ENCODE peak calls at places on chromosomes 4 and X, in four cellular contexts. One of them, this sample, is unnamed.

GRCh38 chr4:124432500-124432899 is 280.0 kb downstream of the ANKRD50 start:
- DNase-seq in HepG2: no peak
- DNase-seq in K562: no peak
- DNase-seq in GM12878: no peak
- DNase-seq in this sample: no peak

GRCh38 chr4:42653606-42654560 is 3.0 kb downstream of the ATP8A1 start:
- DNase-seq in HepG2: no peak
- DNase-seq in K562: no peak
- DNase-seq in GM12878: no peak
- DNase-seq in this sample: no peak

GRCh38 chrX:96843566-96843965 is 40.1 kb upstream of the RPA4 start:
- DNase-seq in K562: no peak
- DNase-seq in GM12878: no peak
- DNase-seq in HepG2: no peak
- DNase-seq in this sample: peak

GRCh38 chrX:136896121-136896914 is 15.8 kb upstream of the RBMX start:
- DNase-seq in K562: peak
- DNase-seq in HepG2: no peak
- DNase-seq in GM12878: no peak
- DNase-seq in this sample: no peak

GRCh38 chrX:136626237-136626636 is 21.7 kb upstream of the CD40LG start:
- DNase-seq in GM12878: peak
- DNase-seq in K562: no peak
- DNase-seq in HepG2: no peak
- DNase-seq in this sample: no peak

GRCh38 chr4:52611030-52611555 is 48.0 kb downstream of the USP46 start:
- DNase-seq in HepG2: no peak
- DNase-seq in K562: no peak
- DNase-seq in GM12878: no peak
- DNase-seq in this sample: no peak

GRCh38 chr4:76526585-76526990 is 91.6 kb downstream of the SHROOM3 start:
- DNase-seq in K562: no peak
- DNase-seq in GM12878: no peak
- DNase-seq in HepG2: peak
- DNase-seq in this sample: no peak

GRCh38 chr4:98467627-98468072 is 190.8 kb downstream of the TSPAN5 start:
- DNase-seq in K562: peak
- DNase-seq in GM12878: no peak
- DNase-seq in HepG2: peak
- DNase-seq in this sample: peak

GRCh38 chr4:39559641-39560040 is 32.4 kb upstream of the UGDH start:
- DNase-seq in GM12878: no peak
- DNase-seq in HepG2: no peak
- DNase-seq in K562: no peak
- DNase-seq in this sample: no peak

GRCh38 chr4:57249083-57249482 is 138.9 kb upstream of the IGFBP7 start:
- DNase-seq in HepG2: no peak
- DNase-seq in K562: no peak
- DNase-seq in GM12878: no peak
- DNase-seq in this sample: no peak

GRCh38 chr4:115274545-115274944 is 161.1 kb upstream of the NDST4 start:
- DNase-seq in GM12878: no peak
- DNase-seq in K562: no peak
- DNase-seq in HepG2: no peak
- DNase-seq in this sample: no peak

GRCh38 chr4:1221155-1221870 is 27.6 kb downstream of the CTBP1 start:
- DNase-seq in GM12878: no peak
- DNase-seq in HepG2: no peak
- DNase-seq in K562: no peak
- DNase-seq in this sample: no peak

GRCh38 chrX:40402771-40403533 is 177.8 kb upstream of the ATP6AP2 start:
- DNase-seq in GM12878: no peak
- DNase-seq in K562: peak
- DNase-seq in HepG2: no peak
- DNase-seq in this sample: no peak

GRCh38 chr4:6447561-6448290 is 24.7 kb downstream of the PPP2R2C start:
- DNase-seq in GM12878: no peak
- DNase-seq in HepG2: no peak
- DNase-seq in K562: no peak
- DNase-seq in this sample: no peak

GRCh38 chrX:23779025-23779424 is 3.9 kb upstream of the SAT1 start:
- DNase-seq in K562: no peak
- DNase-seq in HepG2: no peak
- DNase-seq in GM12878: no peak
- DNase-seq in this sample: no peak

GRCh38 chr4:52358855-52359254 is 300.2 kb downstream of the USP46 start:
- DNase-seq in K562: no peak
- DNase-seq in HepG2: no peak
- DNase-seq in GM12878: no peak
- DNase-seq in this sample: no peak

GRCh38 chrX:136627381-136627780 is 20.6 kb upstream of the CD40LG start:
- DNase-seq in GM12878: no peak
- DNase-seq in K562: no peak
- DNase-seq in HepG2: no peak
- DNase-seq in this sample: no peak

GRCh38 chr4:6619116-6619465 is 21.4 kb upstream of the MRFAP1 start:
- DNase-seq in K562: no peak
- DNase-seq in GM12878: no peak
- DNase-seq in HepG2: no peak
- DNase-seq in this sample: no peak

GRCh38 chr4:62791386-62791785 is 1591.3 kb downstream of the ADGRL3 start:
- DNase-seq in GM12878: no peak
- DNase-seq in K562: no peak
- DNase-seq in HepG2: no peak
- DNase-seq in this sample: no peak

GRCh38 chr4:141346144-141346543 is 125.4 kb downstream of the ZNF330 start:
- DNase-seq in K562: peak
- DNase-seq in HepG2: peak
- DNase-seq in GM12878: no peak
- DNase-seq in this sample: peak

GRCh38 chr4:38021751-38022150 is 61.6 kb downstream of the PTTG2 start:
- DNase-seq in K562: no peak
- DNase-seq in GM12878: no peak
- DNase-seq in HepG2: no peak
- DNase-seq in this sample: no peak

GRCh38 chrX:40544343-40545250 is 36.2 kb upstream of the ATP6AP2 start:
- DNase-seq in HepG2: peak
- DNase-seq in K562: peak
- DNase-seq in GM12878: no peak
- DNase-seq in this sample: no peak

GRCh38 chr4:3168029-3168428 is 80.9 kb upstream of the MSANTD1 start:
- DNase-seq in HepG2: no peak
- DNase-seq in GM12878: peak
- DNase-seq in K562: peak
- DNase-seq in this sample: no peak

GRCh38 chrX:39416547-39417262 is 615.4 kb downstream of the MID1IP1 start:
- DNase-seq in K562: no peak
- DNase-seq in GM12878: no peak
- DNase-seq in HepG2: no peak
- DNase-seq in this sample: no peak

GRCh38 chrX:129706395-129707072 is 32.2 kb upstream of the XPNPEP2 start:
- DNase-seq in HepG2: no peak
- DNase-seq in K562: no peak
- DNase-seq in GM12878: no peak
- DNase-seq in this sample: no peak

GRCh38 chrX:147917700-147918694 is 6.3 kb downstream of the FMR1 start:
- DNase-seq in K562: peak
- DNase-seq in HepG2: no peak
- DNase-seq in GM12878: peak
- DNase-seq in this sample: no peak

GRCh38 chr4:105329081-105329480 is 144.8 kb downstream of the PPA2 start:
- DNase-seq in K562: no peak
- DNase-seq in HepG2: no peak
- DNase-seq in GM12878: no peak
- DNase-seq in this sample: no peak

GRCh38 chrX:154751669-154752271 is 893 bp upstream of the GAB3 start:
- DNase-seq in HepG2: no peak
- DNase-seq in GM12878: no peak
- DNase-seq in K562: peak
- DNase-seq in this sample: no peak

GRCh38 chr4:83331959-83332358 is 2.7 kb downstream of the HPSE start:
- DNase-seq in K562: no peak
- DNase-seq in HepG2: no peak
- DNase-seq in GM12878: no peak
- DNase-seq in this sample: no peak
- TF ChIP-seq BHLHE40 in K562: no peak
- TF ChIP-seq BHLHE40 in HepG2: no peak
- TF ChIP-seq BHLHE40 in GM12878: no peak
- TF ChIP-seq BHLHE40 in this sample: no peak

DNA sequence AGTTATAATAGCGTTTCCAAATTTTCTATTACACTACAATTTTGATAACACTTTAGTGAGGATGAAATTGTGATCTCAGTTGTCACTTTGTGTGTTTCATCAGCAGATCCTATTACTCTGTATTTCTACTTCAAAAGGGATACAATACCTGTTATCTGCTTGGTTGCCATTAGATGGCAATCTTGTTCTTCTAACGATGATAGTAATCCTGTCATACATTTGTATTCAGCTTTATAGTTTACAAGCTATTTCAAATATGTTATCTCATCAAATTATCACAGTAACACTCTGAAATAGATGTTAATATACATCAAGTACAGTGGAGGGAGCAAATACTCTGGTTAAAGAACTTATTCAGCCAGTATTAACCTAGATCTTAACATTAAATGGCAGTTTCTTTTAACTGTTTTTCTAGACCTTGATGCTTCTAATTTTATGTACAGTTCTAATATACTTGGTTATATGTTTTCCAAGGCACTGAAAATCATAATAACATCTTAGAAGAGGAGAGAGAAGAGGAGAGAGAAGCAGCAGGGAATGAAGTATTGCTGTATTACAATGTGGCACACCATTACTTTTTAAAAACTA is 292.0 kb downstream of the CCSER1 start:
- DNase-seq in K562: peak
- DNase-seq in GM12878: no peak
- DNase-seq in HepG2: peak
- DNase-seq in this sample: peak
- TF ChIP-seq FOXM1 in K562: no peak
- TF ChIP-seq FOXM1 in GM12878: no peak
- TF ChIP-seq FOXM1 in HepG2: no peak
- TF ChIP-seq FOXM1 in this sample: no peak

DNA sequence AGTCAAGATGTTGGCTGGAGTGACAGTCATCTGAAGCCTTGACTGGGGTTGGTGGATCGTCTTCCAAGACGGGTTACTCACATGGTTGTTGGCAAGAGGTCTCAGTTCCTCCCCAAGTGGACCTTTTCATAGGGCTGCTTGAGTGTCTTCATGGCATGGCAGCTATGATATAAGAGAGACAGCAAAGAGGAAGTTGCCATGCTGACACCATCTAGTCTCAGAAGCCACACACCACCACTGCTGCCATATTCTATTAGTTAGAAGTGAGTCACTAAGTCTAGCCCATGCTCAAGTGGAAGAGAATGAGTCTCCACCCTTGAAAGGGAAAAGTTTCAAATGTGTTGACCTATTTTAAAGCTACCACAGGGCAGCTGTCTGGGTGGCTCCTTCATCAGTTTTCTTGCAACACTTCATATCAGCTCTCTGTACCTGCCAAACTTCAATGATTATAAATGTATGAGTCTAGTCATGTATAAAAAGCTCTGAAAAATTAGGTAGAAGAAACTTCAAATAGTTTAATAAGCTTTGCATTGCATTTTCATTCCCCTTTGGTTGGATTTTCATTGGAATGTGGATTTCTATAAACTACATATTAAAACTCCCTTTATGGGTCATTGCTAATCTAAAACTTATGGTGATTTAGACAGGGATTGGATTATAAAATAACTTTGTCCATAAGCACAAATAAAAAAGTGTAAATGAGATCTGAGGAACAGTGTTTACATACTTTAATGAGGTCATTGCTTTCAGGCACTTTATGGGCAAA is 68.0 kb upstream of the ATXN3L start:
- DNase-seq in GM12878: no peak
- DNase-seq in K562: no peak
- DNase-seq in HepG2: no peak
- DNase-seq in this sample: no peak
- TF ChIP-seq BHLHE40 in GM12878: no peak
- TF ChIP-seq BHLHE40 in K562: no peak
- TF ChIP-seq BHLHE40 in HepG2: no peak
- TF ChIP-seq BHLHE40 in this sample: no peak

DNA sequence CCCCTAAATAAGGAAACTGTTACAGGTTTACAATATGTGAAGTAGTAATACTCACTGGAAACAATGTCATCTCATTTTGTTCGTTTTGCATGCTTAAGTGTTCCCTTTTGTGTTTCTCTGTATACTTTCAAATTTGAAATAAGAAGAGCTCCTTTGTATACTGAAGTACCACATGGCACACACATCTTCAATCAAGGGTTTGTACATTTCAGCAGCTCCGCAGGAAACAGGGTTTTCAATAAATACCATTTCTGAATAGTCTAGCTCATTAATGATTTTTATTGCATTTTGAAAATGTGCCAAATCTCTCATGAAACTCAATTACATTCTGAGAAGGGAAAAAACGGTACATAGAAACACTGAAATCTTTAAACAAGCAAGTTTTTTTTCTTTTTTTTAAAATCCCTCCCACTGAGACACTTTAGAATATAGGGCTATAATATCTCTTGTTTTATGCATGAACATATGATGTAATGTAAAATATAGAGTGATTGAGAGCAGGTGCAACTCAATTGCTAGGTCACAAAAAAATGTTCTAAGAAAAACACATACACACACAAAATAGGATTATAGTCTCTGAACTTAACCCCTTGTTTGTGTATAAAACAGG is 914.2 kb upstream of the PCDH7 start:
- DNase-seq in HepG2: no peak
- DNase-seq in GM12878: no peak
- DNase-seq in K562: no peak
- DNase-seq in this sample: no peak
- TF ChIP-seq FOXM1 in HepG2: no peak
- TF ChIP-seq FOXM1 in GM12878: no peak
- TF ChIP-seq FOXM1 in K562: no peak
- TF ChIP-seq FOXM1 in this sample: no peak

This sample was measured in HEK293T.